ENCODE peak calls at places on chromosome 7, in four cellular contexts. D is CD8-positive, alpha-beta T cell; V is AG04450; P is AG10803. X is an unnamed sample.

GRCh38 chr7:55239406-55239805 is 125.7 kb upstream of the LANCL2 start:
- DNase-seq in P (no peak), D (no peak), V (no peak), X (no peak)

GRCh38 chr7:108128514-108128913 is 1.6 kb downstream of the LAMB4 start:
- DNase-seq in P (no peak), V (no peak), D (no peak), X (no peak)

GRCh38 chr7:33979807-33980355 is 74.5 kb downstream of the BMPER start:
- DNase-seq in V (peak), P (peak), D (no peak), X (peak)

GRCh38 chr7:16431646-16432424 is 10.5 kb upstream of the CRPPA start:
- DNase-seq in P (peak), V (no peak), D (no peak), X (peak)

GRCh38 chr7:36393826-36394225 is 4.2 kb downstream of the ANLN start:
- DNase-seq in V (no peak), P (no peak), D (no peak), X (no peak)

GRCh38 chr7:44293561-44294324 is 31.7 kb downstream of the CAMK2B start:
- DNase-seq in P (no peak), D (no peak), V (no peak), X (no peak)

GRCh38 chr7:69358163-69358821 is 240.0 kb upstream of the AUTS2 start:
- DNase-seq in D (no peak), P (no peak), V (no peak), X (no peak)

GRCh38 chr7:36085096-36085495 is 68.0 kb upstream of the EEPD1 start:
- DNase-seq in V (no peak), P (no peak), D (no peak), X (no peak)

GRCh38 chr7:15503603-15504280 is 58.1 kb downstream of the AGMO start:
- DNase-seq in D (no peak), V (no peak), P (peak), X (peak)

GRCh38 chr7:150311711-150312110 is 11.4 kb upstream of the LRRC61 start:
- DNase-seq in P (peak), D (no peak), V (no peak), X (no peak)

GRCh38 chr7:29988391-29989256 is 977 bp downstream of the SCRN1 start:
- DNase-seq in P (peak), V (no peak), D (peak), X (peak)

GRCh38 chr7:925601-926000 is 28.9 kb downstream of the ADAP1 start:
- DNase-seq in D (peak), P (no peak), V (no peak), X (no peak)
- H3K4me3 ChIP-seq in D (no peak), P (no peak), V (no peak), X (no peak)

DNA sequence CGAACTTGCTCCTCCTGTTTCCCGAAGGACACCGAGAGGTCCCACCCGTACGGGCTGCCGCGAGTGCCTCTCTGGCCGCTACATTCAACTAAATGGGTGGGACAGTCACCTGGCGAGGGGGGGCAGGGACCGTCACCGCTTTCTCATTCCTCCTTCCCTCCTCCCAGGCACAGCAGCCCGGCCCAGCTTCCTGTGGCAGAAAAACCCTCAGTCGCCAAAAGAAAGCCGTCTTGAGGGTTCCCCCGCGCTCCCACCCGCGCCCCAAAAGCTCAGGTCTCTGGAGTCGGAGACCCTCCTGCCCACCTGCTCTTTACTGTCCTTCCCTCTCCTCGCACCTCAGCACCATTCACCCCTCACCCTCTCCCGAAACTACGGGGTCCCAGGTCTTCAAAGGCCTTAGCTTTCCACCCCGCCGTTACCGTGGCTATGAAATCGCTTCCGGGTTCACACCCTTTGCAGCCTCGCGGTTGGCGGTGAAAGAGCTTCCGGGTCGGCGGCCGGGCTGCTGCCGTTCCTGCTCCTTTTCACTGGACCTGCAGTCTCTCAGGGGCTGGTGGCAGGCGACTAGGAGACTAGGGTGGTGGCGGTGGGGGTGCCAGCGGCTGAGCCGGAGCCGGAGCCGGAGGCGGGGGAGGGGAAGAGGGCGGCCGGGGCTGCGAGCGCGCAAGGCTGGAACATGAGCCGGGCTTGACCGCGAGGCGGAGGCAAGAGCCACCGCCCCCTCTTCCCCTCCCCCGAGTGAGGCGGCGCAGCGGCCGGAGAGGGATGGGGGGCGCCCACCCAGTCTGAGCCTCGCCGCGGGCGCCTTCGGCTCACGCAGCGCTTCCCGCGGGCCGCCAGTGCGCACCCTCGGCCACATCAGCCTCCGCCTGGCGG is at the start of the genes ANKIB1 and KRIT1:
- DNase-seq in D (peak), P (peak), V (peak), X (peak)
- TF ChIP-seq CTCF in D (no peak), P (no peak), V (peak), X (no peak)

DNA sequence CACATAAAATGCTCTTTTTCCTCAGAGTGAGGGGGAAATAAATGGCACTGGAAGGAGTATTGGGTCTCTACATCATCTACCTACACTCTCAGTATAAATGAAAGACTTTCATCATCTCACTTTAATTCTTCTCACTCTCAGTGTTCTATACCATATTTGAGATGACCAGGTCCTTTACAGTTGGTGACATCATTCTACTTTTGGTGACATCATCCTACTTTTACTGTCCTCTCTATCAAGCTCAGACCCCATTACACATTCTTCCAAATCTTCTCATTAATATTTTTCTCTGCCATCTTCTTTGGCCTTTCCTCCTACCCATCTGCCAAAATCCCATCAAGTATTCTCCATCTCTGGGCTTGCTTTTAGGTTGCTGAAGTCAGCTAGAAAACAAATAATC is 74.5 kb upstream of the TMEM106B start:
- DNase-seq in V (no peak), D (no peak), P (no peak), X (no peak)
- H3K4me3 ChIP-seq in V (no peak), D (no peak), P (no peak), X (no peak)

DNA sequence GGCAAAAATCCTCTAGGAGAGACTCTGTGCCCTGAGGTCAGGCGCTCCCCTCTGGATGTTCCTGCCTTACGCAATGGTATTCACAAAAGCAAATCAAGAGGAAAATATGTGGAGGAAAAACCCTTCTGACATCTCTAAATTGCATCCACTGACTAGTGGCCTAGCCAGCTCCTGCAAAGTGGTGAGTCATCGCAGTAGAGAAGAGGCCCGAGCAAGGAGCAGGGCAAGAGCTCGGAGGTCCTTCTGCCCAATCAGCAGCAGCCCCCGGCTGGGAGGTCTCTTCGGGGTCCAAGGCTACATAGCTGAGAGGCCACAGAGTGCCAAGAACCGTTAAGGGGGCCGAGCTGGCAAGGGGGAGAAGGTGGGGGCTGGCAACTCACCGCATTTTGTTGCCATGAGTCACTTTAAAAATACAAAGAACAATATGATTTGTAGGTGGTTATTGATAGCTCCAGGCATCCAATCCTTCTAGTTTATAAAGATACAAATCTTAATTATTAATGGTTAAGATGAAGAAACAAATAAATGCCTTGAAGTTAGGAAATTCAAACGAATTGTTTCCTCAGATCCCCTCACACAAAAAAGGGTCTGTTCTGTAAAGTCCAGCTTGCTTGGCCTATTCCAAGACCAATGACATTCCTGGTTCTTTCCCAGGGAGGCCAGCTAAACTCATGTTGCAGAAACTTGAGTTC is 161.6 kb downstream of the PKD1L1 start:
- DNase-seq in V (peak), P (peak), D (no peak), X (peak)
- TF ChIP-seq CTCF in V (no peak), P (peak), D (no peak), X (no peak)

DNA sequence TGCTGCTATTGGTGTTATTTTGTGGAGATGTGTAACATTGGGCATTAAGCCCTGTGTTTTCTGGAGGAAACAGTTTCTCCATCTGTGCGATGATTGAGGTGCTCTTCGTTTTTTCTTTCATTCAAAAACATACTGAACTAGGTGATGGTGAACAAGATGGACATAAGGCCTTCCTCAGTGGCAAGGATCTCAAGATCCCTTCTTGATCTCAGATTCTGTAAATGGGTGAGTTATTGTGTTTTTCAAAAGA is 759 bp upstream of the ELAPOR2 start:
- DNase-seq in V (no peak), D (no peak), P (no peak), X (no peak)
- H3K4me3 ChIP-seq in V (no peak), D (peak), P (no peak), X (no peak)

GRCh38 chr7:6579446-6579845 is 2.2 kb downstream of the ZDHHC4 start:
- DNase-seq in V (no peak), D (no peak), P (peak), X (peak)
- TF ChIP-seq CTCF in V (peak), D (no peak), P (peak), X (peak)

DNA sequence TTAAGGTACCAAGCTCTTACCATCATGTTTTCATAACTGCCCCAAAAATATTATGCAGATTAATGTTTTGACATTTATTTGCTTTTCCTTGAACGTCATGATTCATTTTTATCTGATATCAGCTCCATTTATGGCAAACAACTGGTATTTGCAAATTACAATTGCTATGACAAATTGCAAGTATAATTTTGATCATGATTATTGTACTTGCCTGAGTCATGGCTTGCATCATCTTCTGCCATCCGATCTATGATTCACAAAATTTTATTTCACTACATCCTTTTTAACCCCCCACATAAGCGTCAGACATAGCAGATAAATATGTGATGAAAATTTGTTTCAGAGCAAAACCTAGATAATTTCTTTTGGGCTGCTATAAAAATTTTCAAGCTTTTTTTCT is 155.0 kb downstream of the STK31 start:
- DNase-seq in P (peak), D (no peak), V (peak), X (peak)
- H3K4me3 ChIP-seq in P (no peak), D (no peak), V (no peak), X (no peak)

GRCh38 chr7:148481147-148481526 is 109.4 kb upstream of the C7orf33 start:
- DNase-seq in V (no peak), P (no peak), D (no peak), X (no peak)
- TF ChIP-seq CTCF in V (no peak), P (no peak), D (no peak), X (no peak)

GRCh38 chr7:139603896-139604295 is 80.4 kb downstream of the CLEC2L start:
- DNase-seq in P (no peak), D (no peak), V (no peak), X (no peak)

GRCh38 chr7:139601176-139601575 is 77.7 kb downstream of the CLEC2L start:
- DNase-seq in P (no peak), V (no peak), D (no peak), X (no peak)

GRCh38 chr7:139600306-139600705 is 76.8 kb downstream of the CLEC2L start:
- DNase-seq in D (no peak), P (no peak), V (no peak), X (no peak)

GRCh38 chr7:139602143-139602722 is 78.7 kb downstream of the CLEC2L start:
- DNase-seq in P (peak), D (no peak), V (no peak), X (peak)

DNA sequence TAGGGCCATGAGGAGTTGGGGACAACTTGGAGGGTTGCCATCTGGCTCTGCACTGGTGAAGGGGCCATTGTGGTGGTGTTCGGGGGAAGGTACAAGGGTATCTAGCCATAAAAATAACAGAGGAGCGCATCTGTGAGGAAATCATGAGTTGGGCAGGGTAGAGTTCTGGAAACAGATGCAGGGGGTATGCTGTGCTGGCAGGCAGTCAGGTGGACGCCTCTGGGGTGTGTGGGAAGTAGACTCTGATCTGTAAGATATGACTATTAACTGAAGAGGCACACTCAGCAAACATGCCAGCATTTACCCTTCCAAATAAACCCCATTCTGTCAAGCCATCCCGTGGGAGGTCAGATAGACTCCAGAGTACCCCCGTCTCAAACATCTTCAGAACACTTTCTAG is 79.8 kb downstream of the CLEC2L start:
- DNase-seq in V (no peak), D (no peak), P (no peak), X (no peak)
- H3K4me3 ChIP-seq in V (no peak), D (no peak), P (no peak), X (no peak)

GRCh38 chr7:74365320-74366022 is 76.3 kb downstream of the CLIP2 start:
- DNase-seq in D (no peak), P (peak), V (no peak), X (peak)

GRCh38 chr7:74362262-74362661 is 73.1 kb downstream of the CLIP2 start:
- DNase-seq in D (no peak), V (no peak), P (no peak), X (peak)

GRCh38 chr7:74360008-74360407 is 70.8 kb downstream of the CLIP2 start:
- DNase-seq in D (no peak), P (no peak), V (no peak), X (no peak)

GRCh38 chr7:74364061-74364460 is 74.9 kb downstream of the CLIP2 start:
- DNase-seq in V (no peak), P (no peak), D (no peak), X (no peak)
- TF ChIP-seq CTCF in V (peak), P (no peak), D (no peak), X (peak)

X was measured in cardiac fibroblast.